ENCODE peak calls at places on chromosomes 13 and 19, in six cellular contexts. F is NCI-H460; U is stimulated activated CD8-positive, alpha-beta memory T cell treated with anti-CD3 and anti-CD28 coated beads, Interleukin-15, amount 100 ng/mL, for 1 hour; Q is SK-MEL-5; C is fibroblast of mammary gland; E is iris pigment epithelial cell. V is an unnamed sample.

GRCh38 chr19:20038358-20039202 is 725 bp downstream of the ZNF682 start:
- DNase-seq in F (no peak), U (no peak), Q (no peak), C (peak), E (peak), V (no peak)

GRCh38 chr19:33287438-33287837 is 14.9 kb downstream of the CEBPA start:
- DNase-seq in F (no peak), U (no peak), Q (no peak), C (no peak), E (no peak), V (no peak)

GRCh38 chr13:48448963-48449614 is 36.2 kb upstream of the LPAR6 start:
- DNase-seq in F (no peak), U (no peak), Q (no peak), C (peak), E (peak), V (no peak)

GRCh38 chr13:52348983-52349780 is 56.8 kb downstream of the THSD1 start:
- DNase-seq in F (peak), U (no peak), Q (peak), C (peak), E (peak), V (no peak)

GRCh38 chr19:3366104-3366760 is at the start of gene NFIC:
- DNase-seq in F (peak), U (no peak), Q (peak), C (peak), E (peak), V (peak)

GRCh38 chr13:49606747-49607648 is 21.3 kb upstream of the ARL11 start:
- DNase-seq in F (peak), U (peak), Q (peak), C (peak), E (peak), V (peak)

GRCh38 chr19:30742981-30743380 is 370.8 kb downstream of the ZNF536 start:
- DNase-seq in F (no peak), U (no peak), Q (no peak), C (no peak), E (no peak), V (no peak)

GRCh38 chr19:44552324-44552723 is 22.8 kb upstream of the CEACAM20 start:
- DNase-seq in F (peak), U (no peak), Q (peak), C (peak), E (peak), V (no peak)

GRCh38 chr13:98592353-98592740 is 15.4 kb upstream of the STK24 start:
- DNase-seq in F (no peak), U (no peak), Q (no peak), C (no peak), E (no peak), V (no peak)

GRCh38 chr19:33085570-33086128 is 4.7 kb downstream of the GPATCH1 start:
- DNase-seq in F (no peak), U (no peak), Q (no peak), C (no peak), E (no peak), V (no peak)

GRCh38 chr19:35031072-35031881 is 1.0 kb downstream of the SCN1B start:
- DNase-seq in F (no peak), U (no peak), Q (no peak), C (no peak), E (peak), V (peak)

GRCh38 chr13:43221611-43222010 is 198.2 kb downstream of the DNAJC15 start:
- DNase-seq in F (no peak), U (no peak), Q (no peak), C (no peak), E (no peak), V (no peak)

GRCh38 chr13:31161583-31162150 is at the start of gene HSPH1:
- DNase-seq in F (peak), U (peak), Q (peak), C (peak), E (peak), V (peak)

GRCh38 chr13:109162248-109163051 is 533.0 kb downstream of the MYO16 start:
- DNase-seq in F (no peak), U (no peak), Q (peak), C (no peak), E (no peak), V (no peak)

GRCh38 chr19:11286312-11286974 is 9.5 kb upstream of the TSPAN16 start:
- DNase-seq in F (no peak), U (no peak), Q (no peak), C (peak), E (peak), V (peak)

GRCh38 chr13:79128158-79128557 is 277.9 kb downstream of the RBM26 start:
- DNase-seq in F (no peak), U (no peak), Q (no peak), C (peak), E (peak), V (no peak)

GRCh38 chr19:40367577-40368434 is 19.3 kb downstream of the PLD3 start:
- DNase-seq in F (no peak), U (no peak), Q (no peak), C (no peak), E (no peak), V (no peak)

GRCh38 chr19:8367327-8368001 is 3.5 kb downstream of the ANGPTL4 start:
- DNase-seq in F (no peak), U (no peak), Q (peak), C (peak), E (peak), V (peak)

GRCh38 chr13:98189841-98190505 is 12.9 kb upstream of the RNF113B start:
- DNase-seq in F (no peak), U (no peak), Q (no peak), C (no peak), E (no peak), V (peak)

GRCh38 chr13:50668882-50669281 is 174.6 kb downstream of the DLEU7 start:
- DNase-seq in F (no peak), U (no peak), Q (no peak), C (no peak), E (no peak), V (no peak)

GRCh38 chr19:10329555-10329954 is 3.8 kb downstream of the RAVER1 start:
- DNase-seq in F (no peak), U (no peak), Q (no peak), C (no peak), E (no peak), V (no peak)

GRCh38 chr19:43553656-43554055 is 20.7 kb downstream of the ZNF575 start:
- DNase-seq in F (no peak), U (no peak), Q (no peak), C (no peak), E (no peak), V (no peak)

GRCh38 chr13:51240178-51240577 is 18.0 kb downstream of the FAM124A start:
- DNase-seq in F (no peak), U (no peak), Q (no peak), C (peak), E (no peak), V (no peak)

GRCh38 chr19:31451686-31452325 is 102.6 kb upstream of the TSHZ3 start:
- DNase-seq in F (no peak), U (no peak), Q (no peak), C (no peak), E (peak), V (no peak)

GRCh38 chr19:45087531-45087930 is 5.4 kb upstream of the PPP1R37 start:
- DNase-seq in F (no peak), U (no peak), Q (no peak), C (no peak), E (no peak), V (no peak)

GRCh38 chr13:71695662-71696061 is 171.3 kb downstream of the DACH1 start:
- DNase-seq in F (no peak), U (no peak), Q (no peak), C (no peak), E (no peak), V (no peak)

GRCh38 chr13:36310417-36311108 is 12.9 kb upstream of the CCDC169 start:
- DNase-seq in F (no peak), U (no peak), Q (no peak), C (peak), E (peak), V (no peak)

GRCh38 chr19:40091205-40092129 is 724 bp upstream of the ZNF780A start:
- DNase-seq in F (no peak), U (no peak), Q (peak), C (no peak), E (no peak), V (no peak)

GRCh38 chr13:33285420-33286124 is at the start of gene STARD13:
- DNase-seq in F (peak), U (no peak), Q (peak), C (peak), E (peak), V (peak)

GRCh38 chr13:44299142-44299541 is 74.5 kb upstream of the SERP2 start:
- DNase-seq in F (no peak), U (no peak), Q (no peak), C (peak), E (no peak), V (no peak)

GRCh38 chr19:812049-812816 is 9.5 kb downstream of the PLPPR3 start:
- DNase-seq in F (no peak), U (no peak), Q (no peak), C (no peak), E (no peak), V (no peak)

GRCh38 chr13:42454749-42455148 is 119.2 kb upstream of the TNFSF11 start:
- DNase-seq in F (no peak), U (no peak), Q (no peak), C (no peak), E (no peak), V (no peak)

GRCh38 chr19:29269641-29270040 is 56.7 kb upstream of the UQCRFS1 start:
- DNase-seq in F (no peak), U (no peak), Q (no peak), C (no peak), E (no peak), V (no peak)

GRCh38 chr19:43804443-43804842 is 2.2 kb upstream of the LYPD5 start:
- DNase-seq in F (no peak), U (no peak), Q (no peak), C (no peak), E (no peak), V (no peak)

GRCh38 chr13:20566424-20566916 is 487 bp upstream of the IFT88 start:
- DNase-seq in F (peak), U (no peak), Q (peak), C (peak), E (peak), V (no peak)

GRCh38 chr13:95553614-95554385 is 1.3 kb downstream of the CLDN10 start:
- DNase-seq in F (no peak), U (no peak), Q (no peak), C (no peak), E (no peak), V (no peak)

GRCh38 chr13:36431204-36432105 is 840 bp upstream of the CCNA1 start:
- DNase-seq in F (no peak), U (no peak), Q (no peak), C (no peak), E (no peak), V (no peak)

GRCh38 chr19:3262362-3262761 is 37.9 kb downstream of the CELF5 start:
- DNase-seq in F (no peak), U (no peak), Q (no peak), C (no peak), E (no peak), V (no peak)

GRCh38 chr13:23074054-23074805 is 106.5 kb upstream of the SGCG start:
- DNase-seq in F (no peak), U (no peak), Q (no peak), C (no peak), E (no peak), V (no peak)

V was measured in left ventricle myocardium inferior.